ENCODE peak calls at places on chromosomes 13 and 19, in seven cellular contexts. K is tibial nerve, L is heart right ventricle, E is esophagus squamous epithelium, Z is GM12865, F is WERI-Rb-1, D is brain microvascular endothelial cell. B is an unnamed sample.

GRCh38 chr19:10780368-10780767 is 55.6 kb downstream of the TMED1 start:
- DNase-seq in K (peak; percentile 64), L (no peak), E (peak; percentile 24), Z (no peak), F (no peak), D (peak; percentile 90), B (no peak)

GRCh38 chr19:21143846-21144245 is 2.0 kb downstream of the ZNF431 start:
- DNase-seq in K (no peak), L (no peak), E (no peak), Z (no peak), F (no peak), D (no peak), B (no peak)

GRCh38 chr19:58059003-58059671 is at the start of gene ZNF135:
- DNase-seq in K (peak; percentile 74), L (peak; percentile 94), E (peak; percentile 17), Z (no peak), F (peak; percentile 94), D (peak; percentile 68), B (peak; percentile 53)

GRCh38 chr13:31675521-31675953 is 63.8 kb upstream of the RXFP2 start:
- DNase-seq in K (no peak), L (no peak), E (no peak), Z (no peak), F (no peak), D (peak; percentile 4), B (no peak)

GRCh38 chr19:58252102-58252685 is 23.5 kb downstream of the ZNF544 start:
- DNase-seq in K (no peak), L (no peak), E (no peak), Z (no peak), F (no peak), D (no peak), B (peak; percentile 30)

GRCh38 chr13:49220856-49221614 is 897 bp downstream of the MLNR start:
- DNase-seq in K (no peak), L (peak; percentile 16), E (no peak), Z (no peak), F (no peak), D (no peak), B (no peak)

GRCh38 chr19:40055832-40056504 is at the start of gene ZNF780B:
- DNase-seq in K (peak; percentile 55), L (peak; percentile 45), E (peak; percentile 7), Z (peak; percentile 82), F (peak; percentile 68), D (peak; percentile 48), B (peak; percentile 92)

GRCh38 chr19:4980087-4980486 is 11.2 kb downstream of the KDM4B start:
- DNase-seq in K (no peak), L (no peak), E (no peak), Z (no peak), F (no peak), D (no peak), B (no peak)

GRCh38 chr13:33797622-33798021 is 20.3 kb upstream of the RFC3 start:
- DNase-seq in K (peak; percentile 17), L (no peak), E (no peak), Z (peak; percentile 21), F (no peak), D (no peak), B (no peak)

GRCh38 chr13:48403151-48403631 is 9.7 kb downstream of the LPAR6 start:
- DNase-seq in K (no peak), L (no peak), E (no peak), Z (peak; percentile 67), F (no peak), D (no peak), B (no peak)

GRCh38 chr13:58992478-58993042 is 1171.2 kb downstream of the DIAPH3 start:
- DNase-seq in K (no peak), L (no peak), E (no peak), Z (peak; percentile 35), F (no peak), D (no peak), B (no peak)

GRCh38 chr19:39193785-39194184 is 3.0 kb upstream of the NCCRP1 start:
- DNase-seq in K (no peak), L (no peak), E (no peak), Z (no peak), F (no peak), D (no peak), B (no peak)

GRCh38 chr19:32686847-32687450 is 4.7 kb upstream of the NUDT19 start:
- DNase-seq in K (no peak), L (no peak), E (no peak), Z (no peak), F (no peak), D (no peak), B (no peak)

GRCh38 chr19:33797821-33798633 is 1.4 kb downstream of the KCTD15 start:
- DNase-seq in K (no peak), L (peak; percentile 76), E (no peak), Z (no peak), F (peak; percentile 86), D (no peak), B (peak; percentile 82)

GRCh38 chr19:52188822-52189744 is 769 bp upstream of the PPP2R1A start:
- DNase-seq in K (peak; percentile 47), L (peak; percentile 99), E (peak; percentile 100), Z (no peak), F (no peak), D (peak; percentile 60), B (peak; percentile 76)

GRCh38 chr19:4373601-4374441 is 26.5 kb downstream of the SH3GL1 start:
- DNase-seq in K (no peak), L (peak; percentile 65), E (no peak), Z (peak; percentile 41), F (no peak), D (no peak), B (no peak)

GRCh38 chr13:106156468-106156867 is 379.0 kb downstream of the EFNB2 start:
- DNase-seq in K (no peak), L (no peak), E (no peak), Z (no peak), F (no peak), D (peak; percentile 97), B (no peak)

GRCh38 chr13:82747948-82748347 is 1134.3 kb downstream of the SLITRK1 start:
- DNase-seq in K (no peak), L (no peak), E (no peak), Z (no peak), F (no peak), D (no peak), B (no peak)

GRCh38 chr19:37933965-37934364 is 27.0 kb downstream of the SIPA1L3 start:
- DNase-seq in K (no peak), L (peak; percentile 48), E (no peak), Z (no peak), F (no peak), D (peak; percentile 45), B (no peak)

GRCh38 chr19:41149831-41150230 is 35.6 kb downstream of the CYP2F1 start:
- DNase-seq in K (no peak), L (no peak), E (no peak), Z (no peak), F (no peak), D (no peak), B (no peak)

GRCh38 chr19:57239982-57240310 is 486 bp upstream of the ZNF805 start:
- DNase-seq in K (no peak), L (no peak), E (no peak), Z (no peak), F (no peak), D (no peak), B (no peak)

DNA sequence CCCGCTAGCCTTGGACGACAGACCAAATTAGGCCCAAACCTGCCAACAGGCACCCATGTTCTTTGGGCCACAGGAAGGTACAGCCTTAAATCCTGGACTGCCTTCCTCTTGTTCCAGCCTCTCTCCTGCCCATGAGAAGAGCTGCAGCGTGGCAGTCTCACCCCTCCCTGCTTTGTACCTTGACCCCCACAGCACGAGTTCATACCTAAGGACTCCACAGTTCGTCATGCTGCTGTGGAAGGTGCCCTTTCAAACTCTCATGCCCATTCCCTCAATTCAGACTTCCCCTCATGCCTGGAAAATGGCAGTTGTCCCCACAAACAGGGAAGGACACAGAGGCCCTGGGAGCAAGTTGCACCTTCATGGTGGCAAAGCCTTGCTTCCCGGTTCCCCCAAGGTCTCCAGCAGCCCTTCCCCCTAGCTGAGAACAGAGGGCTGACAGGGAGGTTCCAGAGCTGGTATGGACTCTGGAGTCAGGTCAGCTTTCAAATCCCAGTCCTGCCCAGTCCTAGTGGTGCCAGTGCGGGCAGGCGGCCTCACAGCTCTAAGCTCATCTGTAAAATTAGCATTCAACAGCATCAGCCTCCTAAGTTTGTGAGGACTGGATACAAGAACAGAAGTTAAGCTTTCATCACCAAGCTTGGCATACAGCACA is 8.6 kb downstream of the GSK3A start:
- DNase-seq in K (no peak), L (no peak), E (no peak), Z (no peak), F (no peak), D (no peak), B (no peak)
- H3K4me3 ChIP-seq in K (no peak overlapping the region), L (no peak overlapping the region), E (no peak overlapping the region), Z (no peak overlapping the region), F (no peak overlapping the region), D (no peak overlapping the region), B (no peak overlapping the region)

DNA sequence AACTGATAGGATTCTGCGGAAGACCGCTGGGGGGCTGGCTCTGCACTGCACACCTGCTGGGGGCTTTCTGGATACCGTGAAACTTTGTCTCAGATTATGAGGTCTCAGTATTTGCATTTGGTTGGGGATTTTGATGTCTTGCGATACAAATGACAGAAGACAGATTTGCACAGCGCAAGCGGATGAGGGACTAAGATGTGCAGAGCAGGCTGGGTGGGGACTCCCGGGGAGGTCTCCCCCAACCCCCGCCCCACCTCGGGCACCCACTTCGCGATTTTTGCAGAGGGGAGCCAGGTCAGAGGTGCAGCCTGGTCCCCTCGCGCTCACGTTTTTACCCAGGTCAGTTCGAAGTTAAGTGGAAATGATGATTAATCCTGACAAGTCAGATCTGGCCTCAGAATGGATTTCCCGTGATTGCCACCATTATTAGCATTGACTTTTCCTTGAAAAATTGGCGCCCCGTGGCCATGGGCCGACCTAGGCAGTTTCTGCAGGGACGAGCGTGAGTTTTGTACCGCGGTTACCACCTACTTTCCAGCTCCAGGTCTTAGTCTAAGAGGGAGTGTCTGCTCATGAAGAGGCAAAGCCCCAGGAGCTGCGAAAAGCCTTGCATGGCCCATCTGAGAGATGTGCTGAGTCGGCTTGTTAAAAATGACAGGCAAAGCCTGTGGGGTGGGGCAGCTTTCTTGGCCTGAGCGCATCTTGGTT is 1.3 kb upstream of the GJB2 start:
- DNase-seq in K (no peak), L (no peak), E (no peak), Z (peak; percentile 66), F (no peak), D (no peak), B (no peak)
- H3K4me3 ChIP-seq in K (no peak overlapping the region), L (peak overlapping the region; percentile 63), E (peak overlapping the region; percentile 79), Z (peak overlapping the region; percentile 58), F (no peak overlapping the region), D (no peak overlapping the region), B (no peak overlapping the region)

DNA sequence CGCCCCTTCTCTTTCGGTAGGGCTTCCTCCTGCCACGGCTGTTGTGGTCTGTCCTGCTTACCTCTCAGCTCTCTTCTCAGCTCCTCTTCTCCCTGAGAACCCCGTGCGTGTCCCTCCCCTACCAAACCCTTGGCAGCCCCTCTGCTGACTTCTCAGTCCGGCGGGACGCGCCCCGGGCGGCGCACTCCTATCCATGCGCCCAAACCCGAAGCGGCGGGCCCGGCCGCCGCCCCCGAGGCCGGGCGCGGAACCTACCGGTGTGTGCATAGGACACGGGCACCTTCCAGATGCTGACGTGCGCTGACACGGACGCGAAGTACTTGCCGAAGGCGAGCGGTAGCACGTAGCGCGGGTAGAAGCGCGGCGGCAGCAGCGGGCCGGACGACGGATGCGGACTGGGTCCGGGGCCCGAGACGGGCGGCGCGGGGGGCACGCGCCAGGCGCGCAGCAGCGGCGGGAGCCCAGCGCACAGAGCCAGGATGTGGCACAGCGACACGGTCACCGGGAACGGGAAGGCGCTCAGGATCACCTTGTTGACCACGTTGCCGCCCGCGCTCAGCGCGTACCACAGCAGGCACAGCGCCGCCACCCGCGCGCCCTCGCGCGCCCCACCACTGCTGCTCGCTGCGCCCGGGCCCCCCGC is 405 bp downstream of the SLC35E1 start:
- DNase-seq in K (no peak), L (peak; percentile 42), E (no peak), Z (peak; percentile 64), F (no peak), D (no peak), B (peak; percentile 32)
- H3K4me3 ChIP-seq in K (peak overlapping the region; percentile 73), L (peak overlapping the region; percentile 63), E (peak overlapping the region; percentile 95), Z (peak overlapping the region; percentile 79), F (peak overlapping the region; percentile 55), D (peak overlapping the region; percentile 76), B (peak overlapping the region; percentile 93)

GRCh38 chr13:98173431-98173921 is 3.6 kb downstream of the RNF113B start:
- DNase-seq in K (peak; percentile 10), L (no peak), E (no peak), Z (no peak), F (no peak), D (peak; percentile 87), B (no peak)
- H3K4me3 ChIP-seq in K (no peak overlapping the region), L (no peak overlapping the region), E (no peak overlapping the region), Z (no peak overlapping the region), F (no peak overlapping the region), D (no peak overlapping the region), B (no peak overlapping the region)